ENCODE peak calls at places on chromosomes 4 and X, in seven cellular contexts. Y is activated B cell treated with CpG ODN at 0.5 μM for 24 hours, P is keratinocyte, W is RPMI7951, Z is cerebellar cortex, Q is colonic mucosa, C is OCI-M1. U is an unnamed sample.

GRCh38 chr4:52968696-52969095 is 106.6 kb downstream of the RASL11B start:
- DNase-seq in Y (no peak), P (no peak), W (no peak), Z (peak), Q (no peak), C (no peak), U (no peak)

GRCh38 chr4:118398226-118399090 is 45.7 kb upstream of the PRSS12 start:
- DNase-seq in Y (no peak), P (no peak), W (no peak), Z (no peak), Q (no peak), C (peak), U (no peak)

GRCh38 chr4:29390921-29391320 is 1329.2 kb upstream of the PCDH7 start:
- DNase-seq in Y (no peak), P (no peak), W (no peak), Z (no peak), Q (no peak), C (no peak), U (no peak)

GRCh38 chr4:107825072-107825789 is 499 bp downstream of the SGMS2 start:
- DNase-seq in Y (peak), P (no peak), W (peak), Z (peak), Q (peak), C (peak), U (peak)

GRCh38 chr4:162707962-162708361 is 458.7 kb downstream of the NAF1 start:
- DNase-seq in Y (no peak), P (no peak), W (no peak), Z (no peak), Q (no peak), C (no peak), U (no peak)

GRCh38 chrX:35244088-35244741 is 301.6 kb downstream of the FAM47B start:
- DNase-seq in Y (no peak), P (no peak), W (no peak), Z (no peak), Q (no peak), C (no peak), U (no peak)

GRCh38 chr4:68658672-68659071 is 11.8 kb downstream of the UGT2B15 start:
- DNase-seq in Y (no peak), P (no peak), W (no peak), Z (no peak), Q (no peak), C (no peak), U (no peak)

GRCh38 chr4:99052902-99053301 is 35.7 kb downstream of the ADH5 start:
- DNase-seq in Y (no peak), P (no peak), W (no peak), Z (no peak), Q (no peak), C (peak), U (no peak)

GRCh38 chr4:99120501-99120900 is 23.6 kb downstream of the ADH4 start:
- DNase-seq in Y (no peak), P (no peak), W (no peak), Z (no peak), Q (no peak), C (no peak), U (peak)

GRCh38 chrX:45592067-45592466 is 391.4 kb upstream of the DIPK2B start:
- DNase-seq in Y (no peak), P (no peak), W (peak), Z (no peak), Q (no peak), C (peak), U (no peak)

GRCh38 chr4:120524237-120524636 is 398.3 kb downstream of the PRDM5 start:
- DNase-seq in Y (no peak), P (no peak), W (no peak), Z (no peak), Q (no peak), C (no peak), U (no peak)

GRCh38 chr4:25814737-25815136 is 48.1 kb downstream of the SEL1L3 start:
- DNase-seq in Y (no peak), P (no peak), W (no peak), Z (no peak), Q (no peak), C (no peak), U (no peak)

GRCh38 chrX:43002526-43003203 is 224.7 kb upstream of the PPP1R2C start:
- DNase-seq in Y (no peak), P (no peak), W (no peak), Z (no peak), Q (no peak), C (peak), U (no peak)

GRCh38 chrX:107576841-107577240 is 51.5 kb upstream of the PRPS1 start:
- DNase-seq in Y (no peak), P (no peak), W (no peak), Z (no peak), Q (no peak), C (no peak), U (no peak)

GRCh38 chr4:10334506-10335028 is 122.7 kb downstream of the ZNF518B start:
- DNase-seq in Y (no peak), P (no peak), W (peak), Z (no peak), Q (no peak), C (no peak), U (no peak)

GRCh38 chr4:48196758-48197504 is 62.9 kb upstream of the TXK start:
- DNase-seq in Y (no peak), P (no peak), W (no peak), Z (no peak), Q (no peak), C (no peak), U (no peak)

GRCh38 chr4:33025236-33025635 is 2305.1 kb downstream of the PCDH7 start:
- DNase-seq in Y (no peak), P (no peak), W (no peak), Z (no peak), Q (no peak), C (no peak), U (no peak)

GRCh38 chr4:8345053-8345945 is 75.7 kb downstream of the HTRA3 start:
- DNase-seq in Y (no peak), P (no peak), W (no peak), Z (no peak), Q (no peak), C (no peak), U (peak)

GRCh38 chr4:37998225-37998624 is 38.0 kb downstream of the PTTG2 start:
- DNase-seq in Y (no peak), P (no peak), W (no peak), Z (no peak), Q (no peak), C (no peak), U (no peak)

GRCh38 chr4:73673286-73673685 is 53.0 kb upstream of the RASSF6 start:
- DNase-seq in Y (no peak), P (no peak), W (no peak), Z (no peak), Q (no peak), C (no peak), U (no peak)

GRCh38 chrX:129984196-129984962 is 1.9 kb downstream of the BCORL1 start:
- DNase-seq in Y (peak), P (no peak), W (peak), Z (no peak), Q (peak), C (peak), U (peak)

GRCh38 chrX:23662853-23663252 is 4.4 kb upstream of the PRDX4 start:
- DNase-seq in Y (no peak), P (no peak), W (peak), Z (no peak), Q (no peak), C (no peak), U (no peak)

GRCh38 chrX:12693754-12694153 is 97.5 kb upstream of the PRPS2 start:
- DNase-seq in Y (no peak), P (no peak), W (peak), Z (no peak), Q (no peak), C (no peak), U (no peak)

GRCh38 chr4:48949518-48950207 is 36.4 kb upstream of the CWH43 start:
- DNase-seq in Y (no peak), P (no peak), W (peak), Z (no peak), Q (no peak), C (no peak), U (no peak)

GRCh38 chrX:96432647-96433046 is 252.0 kb upstream of the DIAPH2 start:
- DNase-seq in Y (no peak), P (no peak), W (no peak), Z (no peak), Q (no peak), C (no peak), U (no peak)

GRCh38 chrX:129961180-129962083 is 21.0 kb upstream of the BCORL1 start:
- DNase-seq in Y (peak), P (peak), W (peak), Z (peak), Q (peak), C (peak), U (peak)

GRCh38 chr4:38415682-38416081 is 248.3 kb upstream of the KLF3 start:
- DNase-seq in Y (no peak), P (no peak), W (no peak), Z (no peak), Q (no peak), C (no peak), U (no peak)

GRCh38 chr4:152684007-152684406 is 4.2 kb upstream of the TMEM154 start:
- DNase-seq in Y (no peak), P (no peak), W (no peak), Z (no peak), Q (no peak), C (no peak), U (no peak)

GRCh38 chr4:832108-832507 is 6.2 kb upstream of the CPLX1 start:
- DNase-seq in Y (no peak), P (no peak), W (no peak), Z (no peak), Q (no peak), C (no peak), U (no peak)

GRCh38 chrX:151019837-151020236 is 36.7 kb downstream of the HMGB3 start:
- DNase-seq in Y (no peak), P (peak), W (peak), Z (no peak), Q (no peak), C (no peak), U (no peak)

GRCh38 chr4:14977836-14978235 is 24.4 kb upstream of the CPEB2 start:
- DNase-seq in Y (no peak), P (no peak), W (no peak), Z (no peak), Q (no peak), C (no peak), U (no peak)

GRCh38 chr4:85909851-85910250 is 434.9 kb downstream of the ARHGAP24 start:
- DNase-seq in Y (no peak), P (no peak), W (no peak), Z (no peak), Q (no peak), C (no peak), U (no peak)

GRCh38 chr4:19803406-19803805 is 448.3 kb upstream of the SLIT2 start:
- DNase-seq in Y (no peak), P (no peak), W (peak), Z (no peak), Q (no peak), C (no peak), U (no peak)